ENCODE peak calls at places on chromosome 19, in five cellular contexts. R is tibial nerve, D is HCT116, Z is IMR-90, G is body of pancreas. B is an unnamed sample.

GRCh38 chr19:58498316-58499020 is 13.3 kb downstream of the SLC27A5 start:
- DNase-seq in R (no peak), D (no peak), Z (no peak), G (no peak), B (peak; percentile 56)

GRCh38 chr19:55585658-55586339 is 5.2 kb upstream of the ZNF579 start:
- DNase-seq in R (no peak), D (no peak), Z (peak; percentile 63), G (peak; percentile 82), B (peak; percentile 82)

GRCh38 chr19:491146-491741 is 5.0 kb upstream of the MADCAM1 start:
- DNase-seq in R (no peak), D (no peak), Z (no peak), G (no peak), B (no peak)

GRCh38 chr19:52880895-52881389 is 16.5 kb downstream of the ZNF320 start:
- DNase-seq in R (no peak), D (no peak), Z (no peak), G (no peak), B (no peak)

GRCh38 chr19:3683405-3683865 is 16.8 kb downstream of the PIP5K1C start:
- DNase-seq in R (no peak), D (no peak), Z (no peak), G (no peak), B (peak; percentile 81)

GRCh38 chr19:13838071-13838942 is 38.6 kb upstream of the NANOS3 start:
- DNase-seq in R (no peak), D (no peak), Z (no peak), G (no peak), B (no peak)

GRCh38 chr19:15517778-15518177 is 9.5 kb downstream of the CYP4F22 start:
- DNase-seq in R (no peak), D (no peak), Z (no peak), G (no peak), B (no peak)

GRCh38 chr19:8233370-8233769 is 24.2 kb downstream of the CERS4 start:
- DNase-seq in R (no peak), D (no peak), Z (peak; percentile 53), G (no peak), B (no peak)

GRCh38 chr19:33293255-33294057 is 8.9 kb downstream of the CEBPA start:
- DNase-seq in R (no peak), D (no peak), Z (peak; percentile 71), G (peak; percentile 48), B (peak; percentile 40)

GRCh38 chr19:16441661-16442071 is 30.1 kb downstream of the EPS15L1 start:
- DNase-seq in R (no peak), D (no peak), Z (no peak), G (no peak), B (no peak)

GRCh38 chr19:54165222-54165621 is 5.7 kb upstream of the LENG1 start:
- DNase-seq in R (no peak), D (no peak), Z (no peak), G (no peak), B (no peak)

GRCh38 chr19:54164369-54165068 is 5.0 kb upstream of the LENG1 start:
- DNase-seq in R (peak; percentile 36), D (peak; percentile 39), Z (peak; percentile 22), G (peak; percentile 63), B (peak; percentile 61)

GRCh38 chr19:54160948-54161347 is 1.4 kb upstream of the LENG1 start:
- DNase-seq in R (no peak), D (no peak), Z (no peak), G (no peak), B (no peak)

GRCh38 chr19:54162241-54162805 is 2.8 kb upstream of the LENG1 start:
- DNase-seq in R (peak; percentile 79), D (peak; percentile 65), Z (peak; percentile 44), G (peak; percentile 95), B (peak; percentile 82)

DNA sequence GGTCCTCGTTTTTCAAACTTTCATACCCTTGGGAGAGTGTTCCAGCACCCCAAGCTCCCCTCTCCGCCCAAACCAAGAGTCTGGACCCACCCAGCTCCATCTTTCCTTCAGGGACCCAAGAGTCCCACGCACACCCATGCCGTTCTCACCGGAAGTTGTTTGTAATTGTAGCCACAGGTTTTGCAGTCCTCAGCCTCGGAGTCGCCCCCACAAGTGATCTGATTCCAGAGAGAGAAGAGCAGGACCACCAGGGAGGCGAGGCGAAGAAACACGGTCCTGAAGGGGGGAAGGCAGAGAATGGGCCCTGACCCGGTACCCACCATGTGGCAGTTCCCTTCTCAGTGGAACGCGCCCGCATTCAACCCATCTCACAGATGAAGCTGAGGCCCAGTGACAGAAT is 3.4 kb upstream of the LENG1 start:
- DNase-seq in R (no peak), D (no peak), Z (no peak), G (no peak), B (no peak)
- H3K4me3 ChIP-seq in R (no peak overlapping the region), D (no peak overlapping the region), Z (no peak overlapping the region), G (no peak overlapping the region), B (no peak overlapping the region)

DNA sequence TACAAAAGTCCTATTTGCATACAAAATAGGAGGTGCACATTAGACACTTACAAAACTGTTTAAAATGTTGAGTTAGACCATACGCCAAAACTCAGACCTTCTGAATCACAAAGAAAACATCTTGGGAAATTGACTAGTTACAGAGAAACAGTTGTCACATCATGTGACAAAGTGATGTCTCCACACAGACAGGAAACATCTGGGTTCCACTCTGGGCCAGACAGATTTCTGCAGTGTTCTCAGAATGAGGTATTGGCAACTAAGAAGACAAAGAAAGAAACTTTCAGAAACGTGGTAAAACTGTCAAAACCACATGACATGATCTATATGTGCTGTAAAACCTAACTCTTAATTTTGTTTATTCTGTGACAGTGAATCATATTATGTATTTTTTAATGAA is 6.7 kb downstream of the ZNF793 start:
- DNase-seq in R (no peak), D (no peak), Z (no peak), G (no peak), B (no peak)
- TF ChIP-seq POLR2A in R (no peak), D (no peak), Z (no peak), G (no peak), B (no peak)

DNA sequence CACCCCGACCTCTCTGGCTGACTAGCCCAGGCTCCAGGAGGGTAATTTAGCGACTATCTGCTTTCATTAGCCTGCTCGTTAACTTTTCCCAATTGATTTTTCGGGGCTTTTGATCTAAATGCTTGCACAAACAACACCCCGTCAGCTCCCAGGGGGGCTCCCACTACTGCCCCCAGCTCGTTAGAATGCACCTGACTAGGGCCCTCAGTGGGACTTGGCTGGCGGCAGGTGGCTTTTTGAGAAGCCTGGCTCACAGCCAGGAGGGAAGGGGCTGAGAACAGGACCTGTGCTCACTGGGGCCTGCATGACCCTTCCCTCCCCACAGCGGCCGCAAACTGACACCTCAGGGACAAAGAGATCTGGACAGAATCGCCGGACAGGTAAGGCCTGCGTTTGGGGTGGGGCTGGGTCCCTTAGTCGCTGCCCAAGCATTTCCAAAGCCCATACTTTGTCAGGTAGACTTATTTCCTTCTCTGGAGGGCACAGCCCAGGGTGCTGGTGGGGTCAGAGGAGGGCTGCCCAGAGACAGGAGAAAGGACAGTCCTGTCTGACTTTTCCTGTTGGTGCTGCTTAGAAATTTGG is 7.6 kb upstream of the CD79A start:
- DNase-seq in R (no peak), D (no peak), Z (no peak), G (no peak), B (no peak)
- H3K27ac ChIP-seq in R (peak overlapping the region; percentile 45), D (peak overlapping the region; percentile 37), Z (no peak overlapping the region), G (no peak overlapping the region), B (no peak overlapping the region)

GRCh38 chr19:44892932-44893331 is 1.9 kb downstream of the TOMM40 start:
- DNase-seq in R (no peak), D (no peak), Z (no peak), G (no peak), B (no peak)
- H3K4me3 ChIP-seq in R (no peak overlapping the region), D (no peak overlapping the region), Z (no peak overlapping the region), G (no peak overlapping the region), B (no peak overlapping the region)

GRCh38 chr19:47111682-47112165 is 1.9 kb downstream of the ZC3H4 start:
- DNase-seq in R (no peak), D (no peak), Z (no peak), G (no peak), B (no peak)

GRCh38 chr19:47111081-47111589 is 2.4 kb downstream of the ZC3H4 start:
- DNase-seq in R (no peak), D (no peak), Z (no peak), G (no peak), B (peak; percentile 30)

GRCh38 chr19:47113446-47114348 is at the start of gene ZC3H4:
- DNase-seq in R (peak; percentile 97), D (peak; percentile 90), Z (peak; percentile 93), G (peak; percentile 98), B (peak; percentile 97)

GRCh38 chr19:47112166-47112663 is 1.4 kb downstream of the ZC3H4 start:
- DNase-seq in R (peak; percentile 77), D (no peak), Z (peak; percentile 85), G (peak; percentile 88), B (peak; percentile 89)

DNA sequence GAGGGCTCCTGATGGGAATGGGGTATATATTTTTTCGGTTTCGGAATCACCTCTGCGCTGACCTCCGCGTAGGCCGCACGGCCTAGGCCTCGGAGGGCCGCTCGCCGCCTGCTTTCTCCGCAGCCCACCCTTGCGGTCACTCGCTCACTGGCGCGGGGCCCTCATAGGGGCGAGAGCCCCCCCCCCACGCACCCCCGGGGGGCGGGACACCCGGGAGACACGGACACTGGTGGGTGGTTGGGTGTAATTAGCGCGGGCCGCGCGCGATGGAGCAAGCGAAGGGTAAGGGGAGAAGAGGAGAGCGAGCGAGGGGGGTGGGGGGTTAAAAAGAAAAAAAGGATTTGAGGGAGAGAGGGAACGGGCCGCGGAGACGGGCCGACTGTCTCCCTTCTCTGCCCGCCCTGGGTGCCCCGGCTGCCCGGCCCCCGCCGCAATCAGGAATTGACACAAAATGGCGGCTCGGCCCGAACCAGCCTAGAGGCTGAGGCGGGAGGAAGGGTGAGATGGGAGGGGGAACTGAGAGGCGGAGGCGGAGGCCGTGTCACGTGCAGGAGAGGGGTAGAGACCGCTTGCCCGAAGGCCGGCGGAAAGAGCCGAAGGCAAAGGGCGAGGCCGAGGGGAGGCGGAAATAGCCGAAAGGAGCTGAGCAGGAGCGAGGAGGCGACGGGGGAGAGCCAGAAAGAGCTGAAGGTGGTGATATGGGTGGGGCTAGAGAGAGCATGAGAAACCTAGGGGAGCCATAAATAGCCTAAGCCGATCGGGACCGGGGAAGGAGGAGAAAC is 721 bp downstream of the ZC3H4 start:
- DNase-seq in R (peak; percentile 98), D (peak; percentile 98), Z (peak; percentile 99), G (peak; percentile 99), B (peak; percentile 99)
- TF ChIP-seq POLR2A in R (peak; percentile 82), D (peak; percentile 70), Z (peak; percentile 87), G (peak; percentile 97), B (peak; percentile 64)

GRCh38 chr19:51570962-51571575 is at the start of gene ZNF175:
- DNase-seq in R (peak; percentile 94), D (peak; percentile 98), Z (peak; percentile 96), G (peak; percentile 96), B (peak; percentile 98)
- H3K27ac ChIP-seq in R (peak within 1 kb of the TSS; percentile 48), D (no peak within 1 kb of the TSS), Z (peak within 1 kb of the TSS; percentile 78), G (peak within 1 kb of the TSS; percentile 28), B (peak within 1 kb of the TSS; percentile 51)

GRCh38 chr19:2494084-2494446 is 18.1 kb downstream of the GADD45B start:
- DNase-seq in R (no peak), D (no peak), Z (peak; percentile 65), G (no peak), B (no peak)
- H3K4me3 ChIP-seq in R (peak overlapping the region; percentile 43), D (peak overlapping the region; percentile 54), Z (peak overlapping the region; percentile 54), G (no peak overlapping the region), B (no peak overlapping the region)

B was measured in uterus.